ENCODE peak calls at places on chromosomes 16 and 17, in five cellular contexts. One of them, this sample, is unnamed.
A peak's percentile ranks its signal among the peaks of the same experiment; 100 is the strongest.

GRCh38 chr17:11639736-11640510 is 41.7 kb downstream of the DNAH9 start:
- DNase-seq in K562: no peak
- DNase-seq in astrocyte: no peak
- DNase-seq in MM.1S: no peak
- DNase-seq in mammary epithelial cell: no peak
- DNase-seq in this sample: no peak

GRCh38 chr17:79789943-79790804 is 6.7 kb downstream of the CBX8 start:
- DNase-seq in astrocyte: no peak
- DNase-seq in mammary epithelial cell: no peak
- DNase-seq in K562: peak; percentile 80
- DNase-seq in MM.1S: no peak
- DNase-seq in this sample: peak; percentile 77

GRCh38 chr16:49658066-49658465 is 197.8 kb downstream of the ZNF423 start:
- DNase-seq in K562: no peak
- DNase-seq in astrocyte: no peak
- DNase-seq in mammary epithelial cell: no peak
- DNase-seq in MM.1S: no peak
- DNase-seq in this sample: peak; percentile 41

GRCh38 chr16:83899272-83899897 is 470 bp downstream of the MLYCD start:
- DNase-seq in MM.1S: peak; percentile 20
- DNase-seq in mammary epithelial cell: peak; percentile 53
- DNase-seq in astrocyte: peak; percentile 63
- DNase-seq in K562: peak; percentile 71
- DNase-seq in this sample: peak; percentile 87

GRCh38 chr17:19357351-19358140 is 5.0 kb downstream of the B9D1 start:
- DNase-seq in mammary epithelial cell: no peak
- DNase-seq in astrocyte: no peak
- DNase-seq in MM.1S: no peak
- DNase-seq in K562: no peak
- DNase-seq in this sample: no peak

GRCh38 chr17:19418312-19418992 is 7.4 kb downstream of the RNF112 start:
- DNase-seq in K562: no peak
- DNase-seq in MM.1S: peak; percentile 16
- DNase-seq in astrocyte: peak; percentile 81
- DNase-seq in mammary epithelial cell: peak; percentile 34
- DNase-seq in this sample: no peak

GRCh38 chr16:56354746-56355145 is 70.6 kb downstream of the AMFR start:
- DNase-seq in MM.1S: no peak
- DNase-seq in K562: no peak
- DNase-seq in mammary epithelial cell: no peak
- DNase-seq in astrocyte: no peak
- DNase-seq in this sample: peak; percentile 73

GRCh38 chr16:66154801-66155200 is 211.7 kb upstream of the CDH5 start:
- DNase-seq in MM.1S: no peak
- DNase-seq in astrocyte: no peak
- DNase-seq in mammary epithelial cell: no peak
- DNase-seq in K562: no peak
- DNase-seq in this sample: no peak

GRCh38 chr16:1338119-1338730 is 4.8 kb downstream of the BAIAP3 start:
- DNase-seq in MM.1S: no peak
- DNase-seq in astrocyte: no peak
- DNase-seq in K562: peak; percentile 50
- DNase-seq in mammary epithelial cell: no peak
- DNase-seq in this sample: no peak

GRCh38 chr16:88013091-88013609 is 61.9 kb downstream of the BANP start:
- DNase-seq in MM.1S: no peak
- DNase-seq in K562: no peak
- DNase-seq in astrocyte: no peak
- DNase-seq in mammary epithelial cell: no peak
- DNase-seq in this sample: peak; percentile 46

GRCh38 chr17:61490540-61490975 is 38.3 kb downstream of the TBX4 start:
- DNase-seq in MM.1S: no peak
- DNase-seq in K562: no peak
- DNase-seq in astrocyte: peak; percentile 73
- DNase-seq in mammary epithelial cell: peak; percentile 89
- DNase-seq in this sample: no peak

GRCh38 chr17:66338937-66339336 is 36.5 kb downstream of the PRKCA start:
- DNase-seq in astrocyte: no peak
- DNase-seq in MM.1S: no peak
- DNase-seq in mammary epithelial cell: no peak
- DNase-seq in K562: no peak
- DNase-seq in this sample: no peak

GRCh38 chr16:89407925-89408300 is 82.4 kb downstream of the ANKRD11 start:
- DNase-seq in MM.1S: no peak
- DNase-seq in K562: no peak
- DNase-seq in astrocyte: no peak
- DNase-seq in mammary epithelial cell: no peak
- DNase-seq in this sample: peak; percentile 74

GRCh38 chr17:46968896-46969295 is 10.2 kb downstream of the RPRML start:
- DNase-seq in mammary epithelial cell: no peak
- DNase-seq in K562: no peak
- DNase-seq in astrocyte: no peak
- DNase-seq in MM.1S: no peak
- DNase-seq in this sample: peak; percentile 29

GRCh38 chr17:7108981-7109380 is 5.6 kb downstream of the ASGR2 start:
- DNase-seq in MM.1S: no peak
- DNase-seq in mammary epithelial cell: no peak
- DNase-seq in K562: no peak
- DNase-seq in astrocyte: no peak
- DNase-seq in this sample: no peak

GRCh38 chr16:57862698-57863433 is 60.6 kb upstream of the KIFC3 start:
- DNase-seq in mammary epithelial cell: no peak
- DNase-seq in MM.1S: no peak
- DNase-seq in K562: no peak
- DNase-seq in astrocyte: no peak
- DNase-seq in this sample: no peak

GRCh38 chr16:3183445-3184139 is 4.4 kb upstream of the OR1F1 start:
- DNase-seq in astrocyte: no peak
- DNase-seq in MM.1S: no peak
- DNase-seq in K562: no peak
- DNase-seq in mammary epithelial cell: no peak
- DNase-seq in this sample: no peak

GRCh38 chr17:2081564-2081963 is 26.7 kb downstream of the HIC1 start:
- DNase-seq in K562: no peak
- DNase-seq in mammary epithelial cell: no peak
- DNase-seq in astrocyte: peak; percentile 77
- DNase-seq in MM.1S: no peak
- DNase-seq in this sample: no peak

GRCh38 chr16:23015580-23015979 is 133.7 kb downstream of the USP31 start:
- DNase-seq in mammary epithelial cell: no peak
- DNase-seq in K562: no peak
- DNase-seq in astrocyte: no peak
- DNase-seq in MM.1S: no peak
- DNase-seq in this sample: no peak

GRCh38 chr17:56292010-56292409 is 138.7 kb downstream of the ANKFN1 start:
- DNase-seq in astrocyte: peak; percentile 74
- DNase-seq in MM.1S: no peak
- DNase-seq in mammary epithelial cell: peak; percentile 73
- DNase-seq in K562: no peak
- DNase-seq in this sample: no peak

GRCh38 chr16:54077412-54077821 is 209.2 kb downstream of the IRX3 start:
- DNase-seq in MM.1S: no peak
- DNase-seq in mammary epithelial cell: peak; percentile 80
- DNase-seq in K562: no peak
- DNase-seq in astrocyte: peak; percentile 70
- DNase-seq in this sample: no peak

GRCh38 chr17:62761884-62762283 is 46.2 kb downstream of the MARCHF10 start:
- DNase-seq in mammary epithelial cell: peak; percentile 95
- DNase-seq in MM.1S: no peak
- DNase-seq in astrocyte: no peak
- DNase-seq in K562: no peak
- DNase-seq in this sample: no peak

GRCh38 chr17:59516451-59516850 is 49.0 kb upstream of the DHX40 start:
- DNase-seq in K562: no peak
- DNase-seq in mammary epithelial cell: no peak
- DNase-seq in MM.1S: no peak
- DNase-seq in astrocyte: no peak
- DNase-seq in this sample: no peak

GRCh38 chr16:15858921-15859668 is 2.3 kb upstream of the MYH11 start:
- DNase-seq in astrocyte: no peak
- DNase-seq in mammary epithelial cell: no peak
- DNase-seq in K562: no peak
- DNase-seq in MM.1S: no peak
- DNase-seq in this sample: no peak

GRCh38 chr16:27951752-27952151 is 111.8 kb downstream of the GSG1L start:
- DNase-seq in mammary epithelial cell: peak; percentile 24
- DNase-seq in MM.1S: no peak
- DNase-seq in astrocyte: peak; percentile 41
- DNase-seq in K562: no peak
- DNase-seq in this sample: no peak

GRCh38 chr17:28370035-28370743 is at the start of gene VTN:
- DNase-seq in K562: peak; percentile 64
- DNase-seq in astrocyte: no peak
- DNase-seq in mammary epithelial cell: no peak
- DNase-seq in MM.1S: no peak
- DNase-seq in this sample: peak; percentile 92

GRCh38 chr16:8905795-8906591 is 23.8 kb downstream of the LITAFD start:
- DNase-seq in mammary epithelial cell: no peak
- DNase-seq in K562: peak; percentile 41
- DNase-seq in astrocyte: no peak
- DNase-seq in MM.1S: no peak
- DNase-seq in this sample: no peak
- H3K9ac ChIP-seq in mammary epithelial cell: no peak overlapping the region
- H3K9ac ChIP-seq in K562: no peak overlapping the region
- H3K9ac ChIP-seq in astrocyte: no peak overlapping the region
- H3K9ac ChIP-seq in MM.1S: no peak overlapping the region
- H3K9ac ChIP-seq in this sample: no peak overlapping the region

DNA sequence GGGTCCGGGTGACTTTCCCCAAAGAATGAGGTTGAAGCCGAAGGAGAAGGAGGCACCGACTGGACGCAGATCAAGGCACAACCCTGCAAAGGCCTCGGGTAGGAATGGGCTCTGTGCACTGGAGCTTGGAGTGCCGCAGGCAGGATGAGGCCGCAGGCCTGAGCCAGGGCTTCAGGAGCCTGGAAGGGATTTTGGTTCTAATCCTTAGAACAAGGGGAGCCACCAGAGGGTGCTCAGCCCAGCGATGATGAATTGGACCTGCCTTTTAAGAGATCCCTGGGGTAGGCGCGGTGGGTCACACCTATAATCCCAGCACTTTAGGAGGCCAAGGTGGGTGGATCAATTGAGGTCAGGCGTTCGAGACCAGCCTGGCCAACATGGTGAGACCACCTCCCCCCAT is 8.1 kb downstream of the CIBAR2 start:
- DNase-seq in astrocyte: no peak
- DNase-seq in K562: no peak
- DNase-seq in mammary epithelial cell: no peak
- DNase-seq in MM.1S: no peak
- DNase-seq in this sample: no peak
- TF ChIP-seq CTCF in astrocyte: no peak
- TF ChIP-seq CTCF in K562: peak; percentile 15
- TF ChIP-seq CTCF in mammary epithelial cell: no peak
- TF ChIP-seq CTCF in MM.1S: no peak
- TF ChIP-seq CTCF in this sample: no peak

GRCh38 chr17:78759969-78760352 is 22.1 kb downstream of the CYTH1 start:
- DNase-seq in mammary epithelial cell: no peak
- DNase-seq in astrocyte: no peak
- DNase-seq in K562: no peak
- DNase-seq in MM.1S: no peak
- DNase-seq in this sample: no peak
- H3K9ac ChIP-seq in mammary epithelial cell: no peak overlapping the region
- H3K9ac ChIP-seq in astrocyte: no peak overlapping the region
- H3K9ac ChIP-seq in K562: no peak overlapping the region
- H3K9ac ChIP-seq in MM.1S: peak overlapping the region; percentile 84
- H3K9ac ChIP-seq in this sample: no peak overlapping the region

DNA sequence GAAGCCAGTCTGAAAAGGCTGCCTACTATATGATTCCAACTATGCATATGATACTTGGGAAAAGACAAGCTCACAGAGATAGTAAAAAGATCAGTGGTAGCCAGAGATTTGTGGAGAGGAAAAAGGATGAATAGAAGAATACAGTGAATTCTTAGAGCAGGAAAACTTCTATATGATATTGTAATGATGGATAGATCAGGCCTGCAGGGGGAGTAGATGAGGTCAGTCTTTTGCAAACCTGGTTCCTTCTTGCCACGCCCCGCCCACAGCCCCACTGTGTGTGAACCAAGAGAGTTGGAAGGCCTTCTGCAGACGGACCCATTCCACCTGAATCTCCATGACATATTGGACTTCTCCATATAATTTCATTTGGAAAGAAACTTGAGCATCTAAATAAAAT is 761 bp upstream of the CCL8 start:
- DNase-seq in mammary epithelial cell: no peak
- DNase-seq in K562: peak; percentile 54
- DNase-seq in astrocyte: no peak
- DNase-seq in MM.1S: peak; percentile 41
- DNase-seq in this sample: no peak
- TF ChIP-seq CTCF in mammary epithelial cell: no peak
- TF ChIP-seq CTCF in K562: peak; percentile 36
- TF ChIP-seq CTCF in astrocyte: no peak
- TF ChIP-seq CTCF in MM.1S: peak; percentile 42
- TF ChIP-seq CTCF in this sample: no peak

GRCh38 chr16:69055003-69055402 is 50.5 kb upstream of the HAS3 start:
- DNase-seq in astrocyte: peak; percentile 50
- DNase-seq in K562: no peak
- DNase-seq in mammary epithelial cell: no peak
- DNase-seq in MM.1S: no peak
- DNase-seq in this sample: no peak
- H3K9ac ChIP-seq in astrocyte: no peak overlapping the region
- H3K9ac ChIP-seq in K562: no peak overlapping the region
- H3K9ac ChIP-seq in mammary epithelial cell: no peak overlapping the region
- H3K9ac ChIP-seq in MM.1S: no peak overlapping the region
- H3K9ac ChIP-seq in this sample: no peak overlapping the region

GRCh38 chr17:43393944-43394482 is 4.8 kb upstream of the ARL4D start:
- DNase-seq in mammary epithelial cell: peak; percentile 68
- DNase-seq in astrocyte: peak; percentile 48
- DNase-seq in MM.1S: peak; percentile 76
- DNase-seq in K562: peak; percentile 83
- DNase-seq in this sample: peak; percentile 89
- TF ChIP-seq CTCF in mammary epithelial cell: peak; percentile 89
- TF ChIP-seq CTCF in astrocyte: peak; percentile 94
- TF ChIP-seq CTCF in MM.1S: peak; percentile 88
- TF ChIP-seq CTCF in K562: peak; percentile 93
- TF ChIP-seq CTCF in this sample: peak; percentile 99

GRCh38 chr17:39700148-39700987 is 504 bp downstream of the ERBB2 start:
- DNase-seq in mammary epithelial cell: peak; percentile 17
- DNase-seq in K562: no peak
- DNase-seq in astrocyte: no peak
- DNase-seq in MM.1S: no peak
- DNase-seq in this sample: peak; percentile 80
- H3K9ac ChIP-seq in mammary epithelial cell: peak overlapping the region; percentile 67
- H3K9ac ChIP-seq in K562: no peak overlapping the region
- H3K9ac ChIP-seq in astrocyte: peak overlapping the region; percentile 85
- H3K9ac ChIP-seq in MM.1S: no peak overlapping the region
- H3K9ac ChIP-seq in this sample: peak overlapping the region; percentile 70

DNA sequence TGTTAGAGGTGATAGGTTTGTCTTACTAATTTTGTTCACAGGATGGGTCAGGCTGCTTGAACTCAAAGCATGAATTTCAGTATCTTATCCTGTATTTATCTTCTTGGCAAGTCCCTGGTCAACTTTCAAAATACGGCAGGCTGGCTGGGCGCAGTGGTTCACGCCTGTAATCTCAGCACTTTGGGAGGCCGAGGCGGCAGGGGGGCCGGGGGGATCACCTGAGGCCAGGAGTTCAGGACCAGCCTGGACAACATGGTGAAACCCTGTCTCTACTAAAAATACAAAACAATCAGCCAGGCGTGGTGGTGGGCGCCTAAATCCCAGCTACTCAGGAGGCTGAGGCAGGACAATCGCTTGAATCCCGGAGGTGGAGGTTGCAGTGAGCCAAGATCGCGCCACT is 25.0 kb upstream of the RSL1D1 start:
- DNase-seq in MM.1S: no peak
- DNase-seq in mammary epithelial cell: no peak
- DNase-seq in astrocyte: no peak
- DNase-seq in K562: no peak
- DNase-seq in this sample: no peak
- TF ChIP-seq CTCF in MM.1S: no peak
- TF ChIP-seq CTCF in mammary epithelial cell: no peak
- TF ChIP-seq CTCF in astrocyte: no peak
- TF ChIP-seq CTCF in K562: no peak
- TF ChIP-seq CTCF in this sample: no peak